ENCODE peak calls at places on chromosomes 4 and X, in five cellular contexts. One of them, this sample, is unnamed. For H3K9me3, the result is how much of the 10 kb centered on the place peaks cover.

GRCh38 chr4:86818845-86819244 is 30.3 kb downstream of the SLC10A6 start:
- DNase-seq in CD4-positive, CD25-positive, alpha-beta regulatory T cell: no peak
- DNase-seq in adrenal gland: no peak
- DNase-seq in tibial nerve: no peak
- DNase-seq in ovary: no peak
- DNase-seq in this sample: no peak

GRCh38 chr4:170336238-170336775 is 246.6 kb upstream of the AADAT start:
- DNase-seq in CD4-positive, CD25-positive, alpha-beta regulatory T cell: no peak
- DNase-seq in adrenal gland: no peak
- DNase-seq in tibial nerve: no peak
- DNase-seq in ovary: no peak
- DNase-seq in this sample: no peak

GRCh38 chr4:186307497-186307896 is 41.5 kb downstream of the F11 start:
- DNase-seq in CD4-positive, CD25-positive, alpha-beta regulatory T cell: no peak
- DNase-seq in adrenal gland: no peak
- DNase-seq in tibial nerve: no peak
- DNase-seq in ovary: no peak
- DNase-seq in this sample: no peak

GRCh38 chr4:172153694-172154093 is 340.5 kb downstream of the GALNTL6 start:
- DNase-seq in CD4-positive, CD25-positive, alpha-beta regulatory T cell: no peak
- DNase-seq in adrenal gland: no peak
- DNase-seq in tibial nerve: no peak
- DNase-seq in ovary: no peak
- DNase-seq in this sample: no peak

GRCh38 chr4:126097155-126097554 is 782.4 kb downstream of the FAT4 start:
- DNase-seq in CD4-positive, CD25-positive, alpha-beta regulatory T cell: no peak
- DNase-seq in adrenal gland: no peak
- DNase-seq in tibial nerve: no peak
- DNase-seq in ovary: no peak
- DNase-seq in this sample: no peak

GRCh38 chr4:30208731-30209435 is 511.3 kb upstream of the PCDH7 start:
- DNase-seq in CD4-positive, CD25-positive, alpha-beta regulatory T cell: no peak
- DNase-seq in adrenal gland: no peak
- DNase-seq in tibial nerve: no peak
- DNase-seq in ovary: no peak
- DNase-seq in this sample: no peak

GRCh38 chr4:159383569-159383934 is 280.7 kb downstream of the RAPGEF2 start:
- DNase-seq in CD4-positive, CD25-positive, alpha-beta regulatory T cell: no peak
- DNase-seq in adrenal gland: no peak
- DNase-seq in tibial nerve: no peak
- DNase-seq in ovary: no peak
- DNase-seq in this sample: no peak

GRCh38 chr4:51906167-51906647 is 63.3 kb downstream of the DCUN1D4 start:
- DNase-seq in CD4-positive, CD25-positive, alpha-beta regulatory T cell: no peak
- DNase-seq in adrenal gland: no peak
- DNase-seq in tibial nerve: no peak
- DNase-seq in ovary: no peak
- DNase-seq in this sample: no peak

GRCh38 chr4:123096038-123096437 is 173.6 kb upstream of the NUDT6 start:
- DNase-seq in CD4-positive, CD25-positive, alpha-beta regulatory T cell: peak
- DNase-seq in adrenal gland: no peak
- DNase-seq in tibial nerve: no peak
- DNase-seq in ovary: no peak
- DNase-seq in this sample: no peak

GRCh38 chr4:36385951-36386561 is 104.6 kb downstream of the DTHD1 start:
- DNase-seq in CD4-positive, CD25-positive, alpha-beta regulatory T cell: peak
- DNase-seq in adrenal gland: no peak
- DNase-seq in tibial nerve: peak
- DNase-seq in ovary: no peak
- DNase-seq in this sample: peak

GRCh38 chrX:2705036-2705435 is 13.9 kb downstream of the CD99 start:
- DNase-seq in CD4-positive, CD25-positive, alpha-beta regulatory T cell: no peak
- DNase-seq in adrenal gland: peak
- DNase-seq in tibial nerve: peak
- DNase-seq in ovary: peak
- DNase-seq in this sample: no peak

DNA sequence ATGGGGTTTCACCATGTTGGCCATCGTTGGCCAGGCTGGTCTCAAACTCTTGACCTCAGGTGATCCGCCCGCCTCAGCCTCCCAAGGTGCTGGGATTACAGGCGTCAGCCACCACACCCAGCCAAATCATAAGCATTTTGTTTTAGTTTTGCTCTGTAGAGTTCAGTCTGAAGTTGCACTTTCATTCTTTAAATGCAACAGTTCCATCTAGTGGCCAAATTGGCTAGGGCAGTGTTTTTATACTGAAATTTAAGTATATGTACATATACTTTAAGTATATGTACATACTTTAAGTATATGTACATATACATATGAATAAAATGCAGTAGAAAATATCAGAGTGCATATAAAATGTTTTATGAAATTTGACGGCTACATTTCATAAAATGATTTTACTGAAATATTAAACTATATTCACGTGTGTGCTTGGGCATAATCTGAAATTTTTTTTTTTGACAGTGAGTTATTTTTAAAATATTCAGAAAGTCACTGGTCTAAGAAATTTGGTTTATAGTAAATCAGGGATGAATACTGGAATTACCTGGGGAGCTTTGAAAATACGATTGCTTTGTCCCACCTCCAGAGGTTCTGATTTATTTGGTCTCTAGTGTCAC is 145.5 kb downstream of the NWD2 start:
- DNase-seq in CD4-positive, CD25-positive, alpha-beta regulatory T cell: peak
- DNase-seq in adrenal gland: peak
- DNase-seq in tibial nerve: peak
- DNase-seq in ovary: no peak
- DNase-seq in this sample: no peak
- H3K9me3 ChIP-seq in CD4-positive, CD25-positive, alpha-beta regulatory T cell: under half
- H3K9me3 ChIP-seq in adrenal gland: under half
- H3K9me3 ChIP-seq in tibial nerve: under half
- H3K9me3 ChIP-seq in ovary: under half
- H3K9me3 ChIP-seq in this sample: under half

GRCh38 chr4:188930822-188931221 is 791.6 kb downstream of the TRIML1 start:
- DNase-seq in CD4-positive, CD25-positive, alpha-beta regulatory T cell: no peak
- DNase-seq in adrenal gland: no peak
- DNase-seq in tibial nerve: no peak
- DNase-seq in ovary: no peak
- DNase-seq in this sample: no peak
- H3K9me3 ChIP-seq in CD4-positive, CD25-positive, alpha-beta regulatory T cell: under half
- H3K9me3 ChIP-seq in adrenal gland: under half
- H3K9me3 ChIP-seq in tibial nerve: under half
- H3K9me3 ChIP-seq in ovary: under half
- H3K9me3 ChIP-seq in this sample: under half

DNA sequence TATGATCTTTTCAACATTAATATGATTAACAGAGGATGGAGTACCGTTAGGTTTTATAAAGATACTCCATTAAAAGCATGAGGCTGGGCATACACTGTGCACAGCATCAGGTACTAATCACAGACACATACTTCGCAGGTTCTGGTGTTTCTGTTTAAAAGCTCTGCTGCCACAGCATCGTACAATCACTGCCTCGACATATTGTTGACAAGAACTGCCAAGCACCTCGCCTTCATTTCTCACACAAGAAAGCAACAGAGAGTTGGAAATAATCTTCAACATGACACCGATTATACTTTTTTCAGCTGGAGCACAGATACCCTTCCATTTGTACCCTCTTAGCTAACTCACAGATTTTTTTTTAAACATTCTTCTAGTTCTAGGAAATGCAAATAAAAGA is 753.4 kb upstream of the FAM241A start:
- DNase-seq in CD4-positive, CD25-positive, alpha-beta regulatory T cell: no peak
- DNase-seq in adrenal gland: no peak
- DNase-seq in tibial nerve: no peak
- DNase-seq in ovary: no peak
- DNase-seq in this sample: no peak
- H3K9me3 ChIP-seq in CD4-positive, CD25-positive, alpha-beta regulatory T cell: under half
- H3K9me3 ChIP-seq in adrenal gland: under half
- H3K9me3 ChIP-seq in tibial nerve: under half
- H3K9me3 ChIP-seq in ovary: under half
- H3K9me3 ChIP-seq in this sample: under half

DNA sequence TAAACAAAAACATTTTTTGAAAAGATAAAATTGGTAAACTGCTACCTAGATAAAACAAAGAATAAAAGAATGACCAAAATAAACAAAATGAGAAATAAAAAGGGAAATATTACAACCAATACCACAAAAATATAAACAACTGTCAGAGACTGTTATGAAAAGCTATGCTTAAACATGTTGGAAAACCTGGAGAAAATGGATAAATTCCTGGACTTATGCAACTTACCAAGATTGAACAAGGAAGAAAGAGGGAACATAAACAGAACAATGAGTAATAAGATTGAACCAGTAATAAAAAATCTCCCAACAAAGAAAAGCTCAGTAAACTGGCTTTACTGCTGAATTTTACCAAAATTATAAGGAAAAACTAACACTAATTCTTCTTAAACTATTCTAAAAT is 518.7 kb downstream of the GRXCR1 start:
- DNase-seq in CD4-positive, CD25-positive, alpha-beta regulatory T cell: no peak
- DNase-seq in adrenal gland: no peak
- DNase-seq in tibial nerve: no peak
- DNase-seq in ovary: no peak
- DNase-seq in this sample: no peak
- H3K9me3 ChIP-seq in CD4-positive, CD25-positive, alpha-beta regulatory T cell: under half
- H3K9me3 ChIP-seq in adrenal gland: under half
- H3K9me3 ChIP-seq in tibial nerve: under half
- H3K9me3 ChIP-seq in ovary: under half
- H3K9me3 ChIP-seq in this sample: under half

DNA sequence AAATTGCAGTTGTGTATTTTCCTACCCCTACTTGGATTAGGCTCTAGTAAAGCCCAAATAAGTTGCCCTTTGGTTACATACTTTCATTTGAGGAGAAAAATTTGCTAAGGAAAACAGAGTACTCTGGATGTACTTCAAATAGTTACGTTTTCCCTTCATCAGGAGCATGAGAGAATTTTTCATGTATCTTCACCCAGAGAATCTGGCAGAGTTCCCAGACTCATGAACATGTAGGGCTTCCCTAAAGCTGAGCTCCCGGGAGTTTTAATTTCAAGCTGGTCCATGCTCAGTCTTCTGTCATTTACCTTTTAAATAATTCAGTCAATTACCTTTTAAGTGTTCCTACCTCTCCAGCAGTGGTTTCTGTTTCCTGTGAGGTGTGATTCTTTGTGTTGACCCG is 367.5 kb upstream of the GRID2 start:
- DNase-seq in CD4-positive, CD25-positive, alpha-beta regulatory T cell: no peak
- DNase-seq in adrenal gland: no peak
- DNase-seq in tibial nerve: no peak
- DNase-seq in ovary: no peak
- DNase-seq in this sample: no peak
- H3K9me3 ChIP-seq in CD4-positive, CD25-positive, alpha-beta regulatory T cell: under half
- H3K9me3 ChIP-seq in adrenal gland: under half
- H3K9me3 ChIP-seq in tibial nerve: under half
- H3K9me3 ChIP-seq in ovary: under half
- H3K9me3 ChIP-seq in this sample: under half

DNA sequence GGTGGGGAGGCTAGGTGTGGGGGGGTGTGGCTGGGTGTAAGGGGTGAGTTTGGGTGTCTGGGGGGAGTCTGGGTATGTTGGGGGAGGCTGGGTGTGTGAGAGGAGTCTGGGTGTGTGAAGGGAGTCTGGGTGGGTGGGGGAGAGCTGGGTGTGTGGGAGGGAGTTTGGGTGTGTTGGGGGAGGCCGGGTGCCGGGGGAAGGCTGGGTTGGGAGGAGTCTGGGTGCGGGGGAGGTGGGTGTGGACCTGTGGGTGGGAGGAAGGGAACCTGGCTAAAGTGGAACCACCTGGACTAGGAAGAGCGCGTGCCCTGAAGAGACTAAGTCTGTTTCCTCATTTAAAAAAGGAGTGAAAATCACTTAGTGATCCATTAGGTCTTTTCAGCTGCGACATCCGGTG is 18.3 kb downstream of the SPON2 start:
- DNase-seq in CD4-positive, CD25-positive, alpha-beta regulatory T cell: no peak
- DNase-seq in adrenal gland: no peak
- DNase-seq in tibial nerve: no peak
- DNase-seq in ovary: no peak
- DNase-seq in this sample: no peak
- H3K9me3 ChIP-seq in CD4-positive, CD25-positive, alpha-beta regulatory T cell: under half
- H3K9me3 ChIP-seq in adrenal gland: under half
- H3K9me3 ChIP-seq in tibial nerve: under half
- H3K9me3 ChIP-seq in ovary: under half
- H3K9me3 ChIP-seq in this sample: under half

DNA sequence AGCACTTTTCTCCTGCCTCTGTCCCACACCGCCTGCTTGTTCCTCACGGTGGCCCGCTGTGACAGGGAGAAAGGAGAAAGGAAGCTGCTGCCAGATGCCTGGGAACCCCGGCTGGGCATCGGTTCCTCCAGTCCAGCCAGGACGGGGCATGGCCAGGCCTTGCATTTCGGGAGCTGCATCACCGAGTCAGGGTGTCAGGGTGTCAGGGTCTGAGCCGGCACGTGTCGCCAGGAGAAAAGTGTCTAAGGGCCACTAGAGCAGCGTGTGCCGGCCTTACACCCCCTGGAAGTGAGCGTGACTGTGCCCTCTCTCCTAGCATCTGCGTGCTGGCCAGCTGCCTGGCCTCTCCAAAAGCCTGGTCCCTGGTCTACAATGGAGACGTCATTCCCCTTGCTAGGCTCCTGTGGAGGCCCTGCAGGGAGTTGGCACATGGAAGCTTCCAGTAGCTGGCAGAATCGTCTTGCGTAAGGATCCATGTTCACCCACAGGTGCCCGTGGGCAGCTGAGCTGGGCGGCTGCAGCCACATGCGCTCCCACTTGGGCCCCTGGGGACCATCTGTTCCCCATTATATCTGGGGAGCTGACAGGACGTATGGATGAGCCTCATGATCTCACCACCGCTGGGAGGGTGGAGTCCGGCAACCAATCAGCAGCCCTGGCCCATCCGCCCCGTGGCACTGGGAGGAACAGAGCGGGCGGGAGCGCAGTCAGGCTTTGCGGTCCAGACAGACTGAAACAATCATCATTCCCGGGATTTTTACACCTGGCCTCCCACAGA is 39.9 kb upstream of the HMX1 start:
- DNase-seq in CD4-positive, CD25-positive, alpha-beta regulatory T cell: no peak
- DNase-seq in adrenal gland: peak
- DNase-seq in tibial nerve: no peak
- DNase-seq in ovary: peak
- DNase-seq in this sample: peak
- H3K9me3 ChIP-seq in CD4-positive, CD25-positive, alpha-beta regulatory T cell: under half
- H3K9me3 ChIP-seq in adrenal gland: under half
- H3K9me3 ChIP-seq in tibial nerve: under half
- H3K9me3 ChIP-seq in ovary: under half
- H3K9me3 ChIP-seq in this sample: under half

GRCh38 chrX:125439194-125439849 is 119.7 kb downstream of the TEX13C start:
- DNase-seq in CD4-positive, CD25-positive, alpha-beta regulatory T cell: no peak
- DNase-seq in adrenal gland: no peak
- DNase-seq in tibial nerve: no peak
- DNase-seq in ovary: no peak
- DNase-seq in this sample: no peak

GRCh38 chrX:125444659-125445058 is 125.0 kb downstream of the TEX13C start:
- DNase-seq in CD4-positive, CD25-positive, alpha-beta regulatory T cell: no peak
- DNase-seq in adrenal gland: no peak
- DNase-seq in tibial nerve: no peak
- DNase-seq in ovary: no peak
- DNase-seq in this sample: no peak
- H3K9me3 ChIP-seq in CD4-positive, CD25-positive, alpha-beta regulatory T cell: under half
- H3K9me3 ChIP-seq in adrenal gland: under half
- H3K9me3 ChIP-seq in tibial nerve: under half
- H3K9me3 ChIP-seq in ovary: under half
- H3K9me3 ChIP-seq in this sample: under half

GRCh38 chrX:82649645-82650044 is 858.4 kb upstream of the POU3F4 start:
- DNase-seq in CD4-positive, CD25-positive, alpha-beta regulatory T cell: no peak
- DNase-seq in adrenal gland: no peak
- DNase-seq in tibial nerve: no peak
- DNase-seq in ovary: no peak
- DNase-seq in this sample: no peak
- H3K9me3 ChIP-seq in CD4-positive, CD25-positive, alpha-beta regulatory T cell: under half
- H3K9me3 ChIP-seq in adrenal gland: under half
- H3K9me3 ChIP-seq in tibial nerve: under half
- H3K9me3 ChIP-seq in ovary: under half
- H3K9me3 ChIP-seq in this sample: under half